ENCODE peak calls at places on chromosomes 2 and 18, in six cellular contexts. One of them, this sample, is unnamed.

GRCh38 chr2:202530038-202530437 is 104.7 kb upstream of the FAM117B start:
- DNase-seq in trophoblast cell: no peak
- DNase-seq in neuronal stem cell: no peak
- DNase-seq in IMR-90: no peak
- DNase-seq in H9: no peak
- DNase-seq in H1: no peak
- DNase-seq in this sample: no peak

GRCh38 chr18:57839942-57840381 is 36.8 kb upstream of the ATP8B1 start:
- DNase-seq in neuronal stem cell: no peak
- DNase-seq in H1: no peak
- DNase-seq in trophoblast cell: peak
- DNase-seq in IMR-90: peak
- DNase-seq in H9: no peak
- DNase-seq in this sample: peak

GRCh38 chr2:125564471-125564870 is 1091.5 kb upstream of the GYPC start:
- DNase-seq in IMR-90: no peak
- DNase-seq in H1: no peak
- DNase-seq in trophoblast cell: no peak
- DNase-seq in neuronal stem cell: no peak
- DNase-seq in H9: peak
- DNase-seq in this sample: no peak

GRCh38 chr18:62070306-62070705 is 116.5 kb downstream of the PIGN start:
- DNase-seq in H9: no peak
- DNase-seq in trophoblast cell: no peak
- DNase-seq in neuronal stem cell: no peak
- DNase-seq in H1: no peak
- DNase-seq in IMR-90: peak
- DNase-seq in this sample: peak

GRCh38 chr18:62963522-62963921 is 248.2 kb downstream of the PHLPP1 start:
- DNase-seq in IMR-90: peak
- DNase-seq in trophoblast cell: no peak
- DNase-seq in H1: no peak
- DNase-seq in H9: no peak
- DNase-seq in neuronal stem cell: no peak
- DNase-seq in this sample: peak

GRCh38 chr2:239767016-239767905 is 257.9 kb downstream of the NDUFA10 start:
- DNase-seq in neuronal stem cell: no peak
- DNase-seq in H9: no peak
- DNase-seq in IMR-90: no peak
- DNase-seq in trophoblast cell: no peak
- DNase-seq in H1: no peak
- DNase-seq in this sample: no peak

GRCh38 chr18:48294894-48295585 is 114.1 kb downstream of the ZBTB7C start:
- DNase-seq in H9: no peak
- DNase-seq in IMR-90: no peak
- DNase-seq in neuronal stem cell: no peak
- DNase-seq in H1: no peak
- DNase-seq in trophoblast cell: no peak
- DNase-seq in this sample: no peak

GRCh38 chr2:64448069-64448468 is 5.9 kb upstream of the LGALSL start:
- DNase-seq in H9: no peak
- DNase-seq in trophoblast cell: no peak
- DNase-seq in neuronal stem cell: no peak
- DNase-seq in H1: no peak
- DNase-seq in IMR-90: no peak
- DNase-seq in this sample: no peak

GRCh38 chr2:189179607-189179979 is at the start of gene COL5A2:
- DNase-seq in IMR-90: peak
- DNase-seq in trophoblast cell: peak
- DNase-seq in neuronal stem cell: peak
- DNase-seq in H9: peak
- DNase-seq in H1: no peak
- DNase-seq in this sample: peak

GRCh38 chr18:23291456-23292205 is 156.3 kb downstream of the CABLES1 start:
- DNase-seq in H1: no peak
- DNase-seq in neuronal stem cell: no peak
- DNase-seq in IMR-90: peak
- DNase-seq in H9: no peak
- DNase-seq in trophoblast cell: no peak
- DNase-seq in this sample: no peak

GRCh38 chr2:28393115-28393836 is 618 bp downstream of the FOSL2 start:
- DNase-seq in trophoblast cell: peak
- DNase-seq in H1: peak
- DNase-seq in neuronal stem cell: no peak
- DNase-seq in H9: no peak
- DNase-seq in IMR-90: peak
- DNase-seq in this sample: peak

GRCh38 chr18:42471886-42472285 is 516.9 kb downstream of the PIK3C3 start:
- DNase-seq in H1: no peak
- DNase-seq in IMR-90: no peak
- DNase-seq in H9: no peak
- DNase-seq in trophoblast cell: no peak
- DNase-seq in neuronal stem cell: no peak
- DNase-seq in this sample: no peak

GRCh38 chr2:79964966-79965365 is 339.6 kb downstream of the LRRTM1 start:
- DNase-seq in IMR-90: no peak
- DNase-seq in trophoblast cell: no peak
- DNase-seq in neuronal stem cell: no peak
- DNase-seq in H1: no peak
- DNase-seq in H9: no peak
- DNase-seq in this sample: no peak

GRCh38 chr2:109545828-109546713 is 67.7 kb downstream of the SEPTIN10 start:
- DNase-seq in IMR-90: peak
- DNase-seq in neuronal stem cell: peak
- DNase-seq in H1: peak
- DNase-seq in H9: peak
- DNase-seq in trophoblast cell: peak
- DNase-seq in this sample: peak

GRCh38 chr2:230872968-230873669 is 8.4 kb downstream of the ITM2C start:
- DNase-seq in IMR-90: no peak
- DNase-seq in H9: no peak
- DNase-seq in neuronal stem cell: no peak
- DNase-seq in H1: peak
- DNase-seq in trophoblast cell: no peak
- DNase-seq in this sample: no peak

GRCh38 chr2:176818653-176819052 is 393.9 kb upstream of the HNRNPA3 start:
- DNase-seq in IMR-90: no peak
- DNase-seq in H9: no peak
- DNase-seq in neuronal stem cell: no peak
- DNase-seq in trophoblast cell: no peak
- DNase-seq in H1: no peak
- DNase-seq in this sample: no peak

GRCh38 chr2:168180914-168181313 is 66.5 kb downstream of the STK39 start:
- DNase-seq in H9: no peak
- DNase-seq in IMR-90: no peak
- DNase-seq in neuronal stem cell: no peak
- DNase-seq in trophoblast cell: no peak
- DNase-seq in H1: no peak
- DNase-seq in this sample: no peak

GRCh38 chr18:24631238-24632025 is 171.0 kb downstream of the HRH4 start:
- DNase-seq in trophoblast cell: no peak
- DNase-seq in neuronal stem cell: no peak
- DNase-seq in H9: peak
- DNase-seq in IMR-90: peak
- DNase-seq in H1: peak
- DNase-seq in this sample: no peak

GRCh38 chr18:61556862-61557261 is 223.6 kb downstream of the CDH20 start:
- DNase-seq in neuronal stem cell: no peak
- DNase-seq in trophoblast cell: no peak
- DNase-seq in H1: no peak
- DNase-seq in IMR-90: no peak
- DNase-seq in H9: no peak
- DNase-seq in this sample: no peak

GRCh38 chr2:47089083-47089464 is 66.0 kb downstream of the STPG4 start:
- DNase-seq in H1: no peak
- DNase-seq in trophoblast cell: peak
- DNase-seq in neuronal stem cell: no peak
- DNase-seq in IMR-90: peak
- DNase-seq in H9: no peak
- DNase-seq in this sample: peak

GRCh38 chr2:230068658-230069080 is at the start of gene SLC16A14:
- DNase-seq in H9: peak
- DNase-seq in IMR-90: peak
- DNase-seq in neuronal stem cell: peak
- DNase-seq in H1: no peak
- DNase-seq in trophoblast cell: peak
- DNase-seq in this sample: peak

GRCh38 chr2:26139269-26140183 is 33.4 kb upstream of the GAREM2 start:
- DNase-seq in H9: no peak
- DNase-seq in trophoblast cell: no peak
- DNase-seq in IMR-90: no peak
- DNase-seq in neuronal stem cell: no peak
- DNase-seq in H1: no peak
- DNase-seq in this sample: no peak

GRCh38 chr18:55252053-55252675 is 292.9 kb upstream of the CCDC68 start:
- DNase-seq in H9: no peak
- DNase-seq in trophoblast cell: no peak
- DNase-seq in neuronal stem cell: no peak
- DNase-seq in H1: no peak
- DNase-seq in IMR-90: no peak
- DNase-seq in this sample: no peak

GRCh38 chr2:89842180-89842908 is 1150.9 kb downstream of the RPIA start:
- DNase-seq in H9: no peak
- DNase-seq in trophoblast cell: no peak
- DNase-seq in H1: no peak
- DNase-seq in IMR-90: no peak
- DNase-seq in neuronal stem cell: no peak
- DNase-seq in this sample: no peak

GRCh38 chr2:113694438-113694837 is 62.0 kb downstream of the SLC35F5 start:
- DNase-seq in H9: no peak
- DNase-seq in IMR-90: no peak
- DNase-seq in neuronal stem cell: no peak
- DNase-seq in trophoblast cell: no peak
- DNase-seq in H1: no peak
- DNase-seq in this sample: no peak

DNA sequence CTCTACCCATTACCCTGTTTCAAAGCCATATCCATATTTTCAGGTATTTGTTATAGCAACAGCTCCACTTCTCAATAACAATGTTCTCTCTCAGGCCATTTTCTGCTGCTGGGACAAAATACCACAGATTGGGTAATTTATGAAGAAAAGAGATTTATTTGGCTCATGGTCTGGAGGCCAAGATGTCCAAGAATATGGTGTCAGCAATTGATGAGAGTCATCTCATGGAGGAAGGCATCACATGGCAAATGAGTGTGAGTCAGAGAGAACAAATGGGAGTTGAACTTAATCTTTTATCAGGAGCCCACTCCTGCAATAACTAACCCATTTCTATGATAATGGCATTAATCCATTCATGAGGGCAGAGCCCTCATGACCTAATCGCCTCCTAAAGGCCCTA is 9.1 kb upstream of the GLS start:
- DNase-seq in trophoblast cell: no peak
- DNase-seq in neuronal stem cell: no peak
- DNase-seq in H1: no peak
- DNase-seq in IMR-90: no peak
- DNase-seq in H9: no peak
- DNase-seq in this sample: no peak
- H3K4me2 ChIP-seq in trophoblast cell: no peak
- H3K4me2 ChIP-seq in neuronal stem cell: no peak
- H3K4me2 ChIP-seq in H1: no peak
- H3K4me2 ChIP-seq in IMR-90: no peak
- H3K4me2 ChIP-seq in H9: no peak
- H3K4me2 ChIP-seq in this sample: no peak

GRCh38 chr2:166343467-166343866 is 32.3 kb downstream of the SCN9A start:
- DNase-seq in H9: peak
- DNase-seq in H1: no peak
- DNase-seq in trophoblast cell: no peak
- DNase-seq in IMR-90: no peak
- DNase-seq in neuronal stem cell: no peak
- DNase-seq in this sample: no peak

GRCh38 chr2:166338831-166339339 is 36.9 kb downstream of the SCN9A start:
- DNase-seq in neuronal stem cell: no peak
- DNase-seq in H1: no peak
- DNase-seq in IMR-90: no peak
- DNase-seq in H9: no peak
- DNase-seq in trophoblast cell: no peak
- DNase-seq in this sample: no peak

GRCh38 chr2:166344286-166345113 is 31.2 kb downstream of the SCN9A start:
- DNase-seq in trophoblast cell: no peak
- DNase-seq in H9: no peak
- DNase-seq in H1: no peak
- DNase-seq in IMR-90: peak
- DNase-seq in neuronal stem cell: no peak
- DNase-seq in this sample: peak
- H4K91ac ChIP-seq in trophoblast cell: no peak
- H4K91ac ChIP-seq in H9: no peak
- H4K91ac ChIP-seq in H1: no peak
- H4K91ac ChIP-seq in IMR-90: peak
- H4K91ac ChIP-seq in neuronal stem cell: no peak
- H4K91ac ChIP-seq in this sample: no peak

GRCh38 chr2:105438104-105438929 is 39.5 kb upstream of the FHL2 start:
- DNase-seq in trophoblast cell: no peak
- DNase-seq in IMR-90: peak
- DNase-seq in H9: no peak
- DNase-seq in neuronal stem cell: no peak
- DNase-seq in H1: no peak
- DNase-seq in this sample: peak

GRCh38 chr2:105432749-105433148 is 33.9 kb upstream of the FHL2 start:
- DNase-seq in H9: no peak
- DNase-seq in H1: no peak
- DNase-seq in trophoblast cell: no peak
- DNase-seq in neuronal stem cell: no peak
- DNase-seq in IMR-90: peak
- DNase-seq in this sample: peak

GRCh38 chr2:105442056-105442455 is 43.2 kb upstream of the FHL2 start:
- DNase-seq in IMR-90: no peak
- DNase-seq in neuronal stem cell: no peak
- DNase-seq in H9: no peak
- DNase-seq in trophoblast cell: peak
- DNase-seq in H1: no peak
- DNase-seq in this sample: no peak

GRCh38 chr2:105439130-105439529 is 40.3 kb upstream of the FHL2 start:
- DNase-seq in H1: no peak
- DNase-seq in trophoblast cell: peak
- DNase-seq in neuronal stem cell: no peak
- DNase-seq in IMR-90: no peak
- DNase-seq in H9: no peak
- DNase-seq in this sample: no peak

DNA sequence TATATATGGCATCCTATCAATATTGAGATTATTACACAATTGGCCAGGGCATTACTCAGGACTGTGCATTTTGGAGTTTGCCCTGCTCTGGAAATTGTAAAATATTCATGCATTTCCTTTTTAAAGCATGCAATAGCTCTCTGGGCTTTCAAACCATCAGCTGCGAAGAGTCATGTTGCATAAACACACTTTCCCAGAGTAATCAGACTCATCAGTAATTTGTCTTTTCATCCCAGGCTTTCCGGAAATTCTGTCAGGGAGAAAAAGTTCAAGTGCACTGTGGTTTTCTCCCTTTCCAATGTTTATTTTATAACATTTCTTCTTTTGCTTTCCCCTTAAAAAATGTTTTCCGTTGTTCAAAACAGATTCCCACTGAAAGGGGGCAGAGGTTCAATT is 38.9 kb upstream of the FHL2 start:
- DNase-seq in trophoblast cell: no peak
- DNase-seq in neuronal stem cell: no peak
- DNase-seq in H1: no peak
- DNase-seq in H9: no peak
- DNase-seq in IMR-90: peak
- DNase-seq in this sample: peak
- H3K4me2 ChIP-seq in trophoblast cell: no peak
- H3K4me2 ChIP-seq in neuronal stem cell: no peak
- H3K4me2 ChIP-seq in H1: no peak
- H3K4me2 ChIP-seq in H9: no peak
- H3K4me2 ChIP-seq in IMR-90: peak
- H3K4me2 ChIP-seq in this sample: no peak

GRCh38 chr18:36775396-36775795 is 53.4 kb downstream of the TPGS2 start:
- DNase-seq in neuronal stem cell: no peak
- DNase-seq in H1: no peak
- DNase-seq in trophoblast cell: no peak
- DNase-seq in IMR-90: no peak
- DNase-seq in H9: no peak
- DNase-seq in this sample: no peak
- H4K91ac ChIP-seq in neuronal stem cell: no peak
- H4K91ac ChIP-seq in H1: no peak
- H4K91ac ChIP-seq in trophoblast cell: no peak
- H4K91ac ChIP-seq in IMR-90: no peak
- H4K91ac ChIP-seq in H9: no peak
- H4K91ac ChIP-seq in this sample: no peak